ENCODE peak calls at places on chromosomes 13 and 19, in six cellular contexts. One of them, this sample, is unnamed.
A peak's percentile ranks its signal among the peaks of the same experiment; 100 is the strongest.

GRCh38 chr13:94534171-94534570 is 54.7 kb upstream of the DCT start:
- DNase-seq in PC-3: no peak
- DNase-seq in SK-N-SH: no peak
- DNase-seq in astrocyte: peak; percentile 55
- DNase-seq in hepatocyte: no peak
- DNase-seq in IMR-90: peak; percentile 45
- DNase-seq in this sample: peak; percentile 11

GRCh38 chr13:105464249-105464648 is 1071.2 kb downstream of the EFNB2 start:
- DNase-seq in PC-3: no peak
- DNase-seq in SK-N-SH: no peak
- DNase-seq in astrocyte: peak; percentile 56
- DNase-seq in hepatocyte: no peak
- DNase-seq in IMR-90: peak; percentile 43
- DNase-seq in this sample: peak; percentile 68

GRCh38 chr13:37944476-37945442 is 75.2 kb upstream of the TRPC4 start:
- DNase-seq in PC-3: no peak
- DNase-seq in SK-N-SH: no peak
- DNase-seq in astrocyte: no peak
- DNase-seq in hepatocyte: no peak
- DNase-seq in IMR-90: peak; percentile 3
- DNase-seq in this sample: no peak

GRCh38 chr19:9768175-9769112 is at the start of gene ZNF846:
- DNase-seq in PC-3: peak; percentile 99
- DNase-seq in SK-N-SH: peak; percentile 95
- DNase-seq in astrocyte: peak; percentile 96
- DNase-seq in hepatocyte: peak; percentile 97
- DNase-seq in IMR-90: peak; percentile 96
- DNase-seq in this sample: peak; percentile 97

GRCh38 chr19:2983351-2984195 is 6.2 kb downstream of the TLE6 start:
- DNase-seq in PC-3: peak; percentile 44
- DNase-seq in SK-N-SH: peak; percentile 87
- DNase-seq in astrocyte: peak; percentile 75
- DNase-seq in hepatocyte: peak; percentile 75
- DNase-seq in IMR-90: peak; percentile 7
- DNase-seq in this sample: peak; percentile 75

GRCh38 chr13:100634686-100635085 is 39.9 kb downstream of the TMTC4 start:
- DNase-seq in PC-3: no peak
- DNase-seq in SK-N-SH: no peak
- DNase-seq in astrocyte: no peak
- DNase-seq in hepatocyte: no peak
- DNase-seq in IMR-90: no peak
- DNase-seq in this sample: no peak

GRCh38 chr19:53818756-53819155 is 5.4 kb downstream of the NLRP12 start:
- DNase-seq in PC-3: no peak
- DNase-seq in SK-N-SH: no peak
- DNase-seq in astrocyte: no peak
- DNase-seq in hepatocyte: no peak
- DNase-seq in IMR-90: no peak
- DNase-seq in this sample: no peak

GRCh38 chr13:81540777-81541176 is 1199.9 kb upstream of the SPRY2 start:
- DNase-seq in PC-3: peak; percentile 3
- DNase-seq in SK-N-SH: peak; percentile 1
- DNase-seq in astrocyte: no peak
- DNase-seq in hepatocyte: peak; percentile 45
- DNase-seq in IMR-90: no peak
- DNase-seq in this sample: peak; percentile 4

GRCh38 chr13:110593430-110594130 is 21.8 kb upstream of the NAXD start:
- DNase-seq in PC-3: peak; percentile 72
- DNase-seq in SK-N-SH: peak; percentile 80
- DNase-seq in astrocyte: peak; percentile 39
- DNase-seq in hepatocyte: peak; percentile 70
- DNase-seq in IMR-90: peak; percentile 57
- DNase-seq in this sample: peak; percentile 49

GRCh38 chr19:45667620-45668341 is at the start of gene GIPR:
- DNase-seq in PC-3: peak; percentile 70
- DNase-seq in SK-N-SH: peak; percentile 74
- DNase-seq in astrocyte: peak; percentile 10
- DNase-seq in hepatocyte: peak; percentile 81
- DNase-seq in IMR-90: peak; percentile 38
- DNase-seq in this sample: no peak

GRCh38 chr19:13146763-13147563 is 3.2 kb downstream of the STX10 start:
- DNase-seq in PC-3: no peak
- DNase-seq in SK-N-SH: peak; percentile 67
- DNase-seq in astrocyte: no peak
- DNase-seq in hepatocyte: no peak
- DNase-seq in IMR-90: no peak
- DNase-seq in this sample: no peak

GRCh38 chr13:79037197-79037596 is 368.9 kb downstream of the RBM26 start:
- DNase-seq in PC-3: no peak
- DNase-seq in SK-N-SH: no peak
- DNase-seq in astrocyte: no peak
- DNase-seq in hepatocyte: no peak
- DNase-seq in IMR-90: no peak
- DNase-seq in this sample: no peak

GRCh38 chr13:61778531-61778930 is 362.9 kb upstream of the PCDH20 start:
- DNase-seq in PC-3: no peak
- DNase-seq in SK-N-SH: no peak
- DNase-seq in astrocyte: no peak
- DNase-seq in hepatocyte: no peak
- DNase-seq in IMR-90: no peak
- DNase-seq in this sample: no peak

GRCh38 chr19:35231956-35232746 is 3.6 kb upstream of the FAM187B start:
- DNase-seq in PC-3: no peak
- DNase-seq in SK-N-SH: no peak
- DNase-seq in astrocyte: no peak
- DNase-seq in hepatocyte: no peak
- DNase-seq in IMR-90: no peak
- DNase-seq in this sample: no peak

GRCh38 chr19:4542896-4543351 is 3.1 kb upstream of the LRG1 start:
- DNase-seq in PC-3: no peak
- DNase-seq in SK-N-SH: no peak
- DNase-seq in astrocyte: no peak
- DNase-seq in hepatocyte: no peak
- DNase-seq in IMR-90: no peak
- DNase-seq in this sample: no peak

GRCh38 chr19:16447015-16447384 is 24.8 kb downstream of the EPS15L1 start:
- DNase-seq in PC-3: no peak
- DNase-seq in SK-N-SH: no peak
- DNase-seq in astrocyte: peak; percentile 83
- DNase-seq in hepatocyte: peak; percentile 91
- DNase-seq in IMR-90: peak; percentile 91
- DNase-seq in this sample: peak; percentile 92

GRCh38 chr13:66077286-66077685 is 1152.8 kb downstream of the PCDH9 start:
- DNase-seq in PC-3: peak; percentile 38
- DNase-seq in SK-N-SH: no peak
- DNase-seq in astrocyte: no peak
- DNase-seq in hepatocyte: no peak
- DNase-seq in IMR-90: no peak
- DNase-seq in this sample: peak; percentile 3

GRCh38 chr19:34345934-34346333 is 19.1 kb upstream of the GPI start:
- DNase-seq in PC-3: peak; percentile 81
- DNase-seq in SK-N-SH: peak; percentile 86
- DNase-seq in astrocyte: no peak
- DNase-seq in hepatocyte: peak; percentile 77
- DNase-seq in IMR-90: peak; percentile 63
- DNase-seq in this sample: peak; percentile 63

GRCh38 chr13:25732146-25732865 is 319.5 kb downstream of the SHISA2 start:
- DNase-seq in PC-3: no peak
- DNase-seq in SK-N-SH: no peak
- DNase-seq in astrocyte: peak; percentile 83
- DNase-seq in hepatocyte: no peak
- DNase-seq in IMR-90: peak; percentile 2
- DNase-seq in this sample: peak; percentile 87

GRCh38 chr19:45049073-45049736 is 10.4 kb downstream of the CLASRP start:
- DNase-seq in PC-3: no peak
- DNase-seq in SK-N-SH: no peak
- DNase-seq in astrocyte: no peak
- DNase-seq in hepatocyte: no peak
- DNase-seq in IMR-90: no peak
- DNase-seq in this sample: no peak

GRCh38 chr19:54430306-54431254 is 15.3 kb downstream of the TTYH1 start:
- DNase-seq in PC-3: peak; percentile 74
- DNase-seq in SK-N-SH: peak; percentile 86
- DNase-seq in astrocyte: no peak
- DNase-seq in hepatocyte: peak; percentile 77
- DNase-seq in IMR-90: no peak
- DNase-seq in this sample: no peak

GRCh38 chr13:78608705-78609463 is 5.5 kb upstream of the POU4F1 start:
- DNase-seq in PC-3: no peak
- DNase-seq in SK-N-SH: peak; percentile 60
- DNase-seq in astrocyte: no peak
- DNase-seq in hepatocyte: no peak
- DNase-seq in IMR-90: no peak
- DNase-seq in this sample: no peak

GRCh38 chr19:32166238-32166637 is 179.2 kb upstream of the ZNF507 start:
- DNase-seq in PC-3: no peak
- DNase-seq in SK-N-SH: no peak
- DNase-seq in astrocyte: no peak
- DNase-seq in hepatocyte: no peak
- DNase-seq in IMR-90: no peak
- DNase-seq in this sample: no peak

GRCh38 chr19:11581740-11582139 is 4.3 kb upstream of the ACP5 start:
- DNase-seq in PC-3: no peak
- DNase-seq in SK-N-SH: no peak
- DNase-seq in astrocyte: peak; percentile 16
- DNase-seq in hepatocyte: no peak
- DNase-seq in IMR-90: peak; percentile 52
- DNase-seq in this sample: peak; percentile 44

GRCh38 chr19:33492951-33493350 is 28.6 kb downstream of the PEPD start:
- DNase-seq in PC-3: no peak
- DNase-seq in SK-N-SH: no peak
- DNase-seq in astrocyte: no peak
- DNase-seq in hepatocyte: no peak
- DNase-seq in IMR-90: no peak
- DNase-seq in this sample: no peak

GRCh38 chr13:32969516-32969941 is 46.7 kb upstream of the KL start:
- DNase-seq in PC-3: no peak
- DNase-seq in SK-N-SH: no peak
- DNase-seq in astrocyte: peak; percentile 25
- DNase-seq in hepatocyte: peak; percentile 19
- DNase-seq in IMR-90: peak; percentile 55
- DNase-seq in this sample: peak; percentile 51

GRCh38 chr13:40793339-40793738 is 3.9 kb downstream of the SLC25A15 start:
- DNase-seq in PC-3: no peak
- DNase-seq in SK-N-SH: no peak
- DNase-seq in astrocyte: no peak
- DNase-seq in hepatocyte: no peak
- DNase-seq in IMR-90: no peak
- DNase-seq in this sample: no peak

DNA sequence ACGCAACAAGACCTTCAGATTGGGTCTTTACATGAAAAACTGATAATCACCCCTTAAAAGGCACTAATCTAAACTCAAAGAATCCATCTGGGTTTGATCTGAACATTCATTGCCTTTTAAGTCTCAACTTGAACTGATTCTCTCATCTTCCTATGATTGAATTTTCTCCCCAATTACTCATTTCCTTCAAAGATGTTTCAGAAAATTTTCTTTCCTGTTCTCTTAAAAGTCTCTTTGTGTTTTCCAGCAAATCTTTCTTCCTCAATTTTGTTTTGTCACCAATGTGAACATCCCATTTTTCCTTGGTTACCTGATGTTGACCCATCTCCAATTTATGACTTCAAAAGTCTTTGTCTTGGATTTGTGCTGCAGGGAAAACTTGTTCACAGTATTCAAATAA is 234.3 kb downstream of the DACH1 start:
- DNase-seq in PC-3: no peak
- DNase-seq in SK-N-SH: no peak
- DNase-seq in astrocyte: no peak
- DNase-seq in hepatocyte: no peak
- DNase-seq in IMR-90: no peak
- DNase-seq in this sample: no peak
- H2AFZ ChIP-seq in PC-3: no peak overlapping the region
- H2AFZ ChIP-seq in SK-N-SH: peak overlapping the region; percentile 31
- H2AFZ ChIP-seq in astrocyte: no peak overlapping the region
- H2AFZ ChIP-seq in hepatocyte: no peak overlapping the region
- H2AFZ ChIP-seq in IMR-90: no peak overlapping the region
- H2AFZ ChIP-seq in this sample: no peak overlapping the region

DNA sequence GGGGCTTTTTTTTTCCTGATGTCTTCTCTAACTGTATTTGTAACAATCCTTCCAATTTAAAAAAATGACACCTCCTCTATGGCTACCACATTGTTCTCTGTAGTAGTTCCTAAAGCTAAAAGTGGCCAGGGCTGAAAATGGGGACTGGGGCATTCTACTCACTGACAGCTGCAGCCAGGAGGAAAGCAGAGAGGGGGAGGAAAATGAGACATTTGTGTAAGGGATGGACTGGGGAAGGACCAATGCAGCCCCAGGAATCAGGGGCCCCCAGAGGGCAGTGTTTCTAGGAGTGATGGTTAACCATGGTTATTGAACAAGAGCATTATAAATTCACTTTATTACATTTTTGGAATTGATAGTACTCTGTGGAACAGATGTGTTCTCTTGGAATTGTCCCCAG is 34.3 kb upstream of the C1QTNF9 start:
- DNase-seq in PC-3: no peak
- DNase-seq in SK-N-SH: no peak
- DNase-seq in astrocyte: no peak
- DNase-seq in hepatocyte: no peak
- DNase-seq in IMR-90: no peak
- DNase-seq in this sample: no peak
- H3K4me1 ChIP-seq in PC-3: no peaks in the 10 kb centered on the region
- H3K4me1 ChIP-seq in SK-N-SH: peaks cover 21% of the 10 kb centered on the region
- H3K4me1 ChIP-seq in astrocyte: peaks cover 25% of the 10 kb centered on the region
- H3K4me1 ChIP-seq in hepatocyte: peaks cover 26% of the 10 kb centered on the region
- H3K4me1 ChIP-seq in IMR-90: peaks cover 18% of the 10 kb centered on the region
- H3K4me1 ChIP-seq in this sample: peaks cover 6% of the 10 kb centered on the region

GRCh38 chr19:1932395-1932794 is 8.6 kb upstream of the CSNK1G2 start:
- DNase-seq in PC-3: no peak
- DNase-seq in SK-N-SH: no peak
- DNase-seq in astrocyte: no peak
- DNase-seq in hepatocyte: no peak
- DNase-seq in IMR-90: no peak
- DNase-seq in this sample: no peak
- H2AFZ ChIP-seq in PC-3: no peak overlapping the region
- H2AFZ ChIP-seq in SK-N-SH: no peak overlapping the region
- H2AFZ ChIP-seq in astrocyte: no peak overlapping the region
- H2AFZ ChIP-seq in hepatocyte: no peak overlapping the region
- H2AFZ ChIP-seq in IMR-90: no peak overlapping the region
- H2AFZ ChIP-seq in this sample: no peak overlapping the region

GRCh38 chr13:75787249-75787940 is 151.3 kb downstream of the LMO7 start:
- DNase-seq in PC-3: no peak
- DNase-seq in SK-N-SH: no peak
- DNase-seq in astrocyte: peak; percentile 82
- DNase-seq in hepatocyte: no peak
- DNase-seq in IMR-90: peak; percentile 79
- DNase-seq in this sample: peak; percentile 84

GRCh38 chr13:75792526-75793187 is 156.5 kb downstream of the LMO7 start:
- DNase-seq in PC-3: no peak
- DNase-seq in SK-N-SH: no peak
- DNase-seq in astrocyte: peak; percentile 56
- DNase-seq in hepatocyte: peak; percentile 59
- DNase-seq in IMR-90: peak; percentile 56
- DNase-seq in this sample: peak; percentile 69

GRCh38 chr13:75790198-75790970 is 154.3 kb downstream of the LMO7 start:
- DNase-seq in PC-3: no peak
- DNase-seq in SK-N-SH: no peak
- DNase-seq in astrocyte: no peak
- DNase-seq in hepatocyte: no peak
- DNase-seq in IMR-90: no peak
- DNase-seq in this sample: no peak

GRCh38 chr13:75788494-75788991 is 152.4 kb downstream of the LMO7 start:
- DNase-seq in PC-3: peak; percentile 58
- DNase-seq in SK-N-SH: no peak
- DNase-seq in astrocyte: peak; percentile 92
- DNase-seq in hepatocyte: no peak
- DNase-seq in IMR-90: peak; percentile 96
- DNase-seq in this sample: peak; percentile 92

GRCh38 chr13:75789451-75790197 is 153.5 kb downstream of the LMO7 start:
- DNase-seq in PC-3: no peak
- DNase-seq in SK-N-SH: no peak
- DNase-seq in astrocyte: no peak
- DNase-seq in hepatocyte: no peak
- DNase-seq in IMR-90: no peak
- DNase-seq in this sample: no peak
- H3K4me1 ChIP-seq in PC-3: peaks cover 10% of the 10 kb centered on the region
- H3K4me1 ChIP-seq in SK-N-SH: peaks cover 10% of the 10 kb centered on the region
- H3K4me1 ChIP-seq in astrocyte: peaks cover 24% of the 10 kb centered on the region
- H3K4me1 ChIP-seq in hepatocyte: peaks cover 25% of the 10 kb centered on the region
- H3K4me1 ChIP-seq in IMR-90: peaks cover 19% of the 10 kb centered on the region
- H3K4me1 ChIP-seq in this sample: peaks cover 26% of the 10 kb centered on the region

This sample was measured in fibroblast of lung.